ENCODE peak calls at places on chromosomes 16 and 17, in six cellular contexts. X is AG09319; G is HL-60; N is activated CD4-positive, alpha-beta T cell treated with anti-CD3 and anti-CD28 coated beads, Interleukin-2, amount 50 U/mL, for 4 hours; M is stimulated activated CD4-positive, alpha-beta T cell treated with anti-CD3 and anti-CD28 coated beads, Interleukin-1b, Interleukin-23, amount 100 ng/mL, for 1 hour; A is CD4-positive, alpha-beta T cell. H is an unnamed sample.

GRCh38 chr17:7903154-7904103 is 12.7 kb downstream of the RNF227 start:
- DNase-seq in G (no peak), A (no peak), M (no peak), N (no peak), X (no peak), H (no peak)

GRCh38 chr16:62665269-62665668 is 629.0 kb upstream of the CDH8 start:
- DNase-seq in X (no peak), G (no peak), A (no peak), M (no peak), N (no peak), H (no peak)

GRCh38 chr16:88941933-88942909 is 34.8 kb downstream of the CBFA2T3 start:
- DNase-seq in M (peak), X (no peak), A (peak), G (no peak), N (peak), H (no peak)

GRCh38 chr17:12388206-12388605 is 277.5 kb upstream of the MYOCD start:
- DNase-seq in A (no peak), X (no peak), N (no peak), G (no peak), M (no peak), H (no peak)

GRCh38 chr17:82981141-82981540 is 98.3 kb upstream of the METRNL start:
- DNase-seq in N (no peak), M (no peak), G (no peak), A (no peak), X (no peak), H (no peak)

GRCh38 chr16:68257906-68258800 is 6.2 kb upstream of the SLC7A6 start:
- DNase-seq in X (no peak), G (peak), A (no peak), M (no peak), N (no peak), H (no peak)

GRCh38 chr17:60161598-60162330 is 12.0 kb downstream of the CA4 start:
- DNase-seq in N (no peak), M (no peak), A (no peak), G (no peak), X (no peak), H (no peak)

GRCh38 chr16:74999683-75000480 is 1.1 kb downstream of the ZNRF1 start:
- DNase-seq in N (peak), M (peak), G (no peak), X (no peak), A (peak), H (peak)

H was measured in sciatic nerve.